ENCODE peak calls at places on chromosomes 13 and 19, in eight cellular contexts. L is A549; E is heart right ventricle; F is GM12878; Z is right lobe of liver; P is CD8-positive, alpha-beta T cell; O is PC-3; U is breast epithelium. V is an unnamed sample. For H3K4me1 and H3K9me3, the result is how much of the 10 kb centered on the place peaks cover.

GRCh38 chr19:30161770-30162169 is 210.4 kb upstream of the ZNF536 start:
- DNase-seq in O (no peak), L (no peak), P (no peak), U (no peak), Z (no peak), F (no peak), E (no peak), V (no peak)

GRCh38 chr19:32459199-32459865 is 53.8 kb downstream of the DPY19L3 start:
- DNase-seq in F (no peak), L (no peak), U (no peak), O (no peak), Z (no peak), E (no peak), P (no peak), V (no peak)

GRCh38 chr13:32001392-32001768 is 30.2 kb upstream of the FRY start:
- DNase-seq in P (no peak), E (peak), F (no peak), O (peak), Z (no peak), U (no peak), L (peak), V (peak)

GRCh38 chr13:89763011-89763410 is 1584.5 kb upstream of the MIR17HG start:
- DNase-seq in F (no peak), P (no peak), L (no peak), U (no peak), E (no peak), Z (no peak), O (peak), V (no peak)

GRCh38 chr19:31235806-31236205 is 113.4 kb downstream of the TSHZ3 start:
- DNase-seq in L (no peak), E (no peak), O (peak), U (no peak), P (no peak), F (no peak), Z (no peak), V (no peak)

GRCh38 chr13:84821261-84821660 is 939.0 kb upstream of the SLITRK1 start:
- DNase-seq in Z (no peak), L (no peak), U (no peak), E (no peak), P (no peak), O (no peak), F (no peak), V (no peak)

GRCh38 chr19:40457048-40457447 is 8.5 kb downstream of the BLVRB start:
- DNase-seq in P (no peak), Z (no peak), U (no peak), F (no peak), L (no peak), O (no peak), E (no peak), V (no peak)

GRCh38 chr13:110649551-110649950 is 34.2 kb downstream of the NAXD start:
- DNase-seq in L (no peak), F (no peak), Z (no peak), E (no peak), O (no peak), U (no peak), P (no peak), V (no peak)

GRCh38 chr19:7679017-7679720 is 1.5 kb upstream of the TRAPPC5 start:
- DNase-seq in E (no peak), O (peak), Z (peak), U (no peak), P (peak), F (no peak), L (no peak), V (no peak)

GRCh38 chr19:49409441-49410029 is 13.7 kb downstream of the PTH2 start:
- DNase-seq in O (no peak), F (peak), P (no peak), Z (no peak), L (no peak), U (no peak), E (no peak), V (no peak)

GRCh38 chr13:67410645-67411044 is 180.5 kb upstream of the PCDH9 start:
- DNase-seq in Z (no peak), P (no peak), L (no peak), F (no peak), O (no peak), E (no peak), U (no peak), V (peak)

GRCh38 chr13:93529961-93530360 is 303.4 kb downstream of the GPC6 start:
- DNase-seq in F (no peak), P (no peak), Z (no peak), O (no peak), E (no peak), L (no peak), U (no peak), V (no peak)

GRCh38 chr19:55304980-55305379 is 20.2 kb downstream of the TMEM150B start:
- DNase-seq in Z (no peak), E (no peak), P (no peak), F (no peak), O (no peak), L (no peak), U (no peak), V (no peak)

GRCh38 chr13:83796364-83796763 is 85.9 kb downstream of the SLITRK1 start:
- DNase-seq in F (no peak), L (no peak), U (no peak), P (no peak), O (no peak), Z (no peak), E (no peak), V (no peak)

GRCh38 chr13:19767966-19768365 is 14.8 kb downstream of the PSPC1 start:
- DNase-seq in F (no peak), O (no peak), P (no peak), Z (no peak), U (no peak), E (no peak), L (no peak), V (no peak)

GRCh38 chr19:41175825-41176734 is 16.9 kb upstream of the CYP2S1 start:
- DNase-seq in F (no peak), P (peak), O (peak), Z (peak), L (peak), U (peak), E (no peak), V (peak)

GRCh38 chr19:8096071-8096470 is 43.5 kb downstream of the CCL25 start:
- DNase-seq in L (no peak), O (peak), P (no peak), F (no peak), E (no peak), U (no peak), Z (no peak), V (no peak)

GRCh38 chr13:36313047-36313969 is 15.7 kb upstream of the CCDC169 start:
- DNase-seq in F (no peak), O (peak), Z (no peak), P (no peak), E (no peak), L (no peak), U (no peak), V (no peak)

GRCh38 chr13:96837809-96838208 is 156.5 kb downstream of the OXGR1 start:
- DNase-seq in P (no peak), U (no peak), E (no peak), Z (no peak), L (no peak), F (no peak), O (no peak), V (no peak)

GRCh38 chr13:113551081-113552000 is 33.2 kb upstream of the TFDP1 start:
- DNase-seq in U (peak), F (no peak), O (no peak), L (no peak), P (no peak), Z (no peak), E (no peak), V (no peak)

GRCh38 chr13:76822691-76823267 is 63.4 kb downstream of the KCTD12 start:
- DNase-seq in P (no peak), L (no peak), F (no peak), U (no peak), O (peak), Z (no peak), E (no peak), V (no peak)

GRCh38 chr19:29510701-29511265 is 15.0 kb upstream of the VSTM2B start:
- DNase-seq in P (no peak), Z (no peak), U (no peak), L (no peak), E (no peak), O (no peak), F (no peak), V (peak)

GRCh38 chr13:110250258-110250891 is 56.6 kb downstream of the COL4A1 start:
- DNase-seq in L (no peak), O (peak), P (no peak), F (no peak), U (no peak), Z (no peak), E (peak), V (no peak)

GRCh38 chr19:19459707-19460251 is 54.3 kb downstream of the GATAD2A start:
- DNase-seq in L (no peak), U (no peak), Z (peak), P (peak), E (no peak), F (no peak), O (peak), V (no peak)

GRCh38 chr19:49287141-49287540 is 37.9 kb downstream of the SLC6A16 start:
- DNase-seq in L (no peak), F (no peak), Z (no peak), E (no peak), P (no peak), O (no peak), U (no peak), V (no peak)

GRCh38 chr19:33365676-33366075 is 7.8 kb upstream of the CEBPG start:
- DNase-seq in Z (no peak), E (no peak), F (no peak), U (no peak), O (no peak), L (no peak), P (no peak), V (no peak)

GRCh38 chr19:31113250-31113685 is 236.0 kb downstream of the TSHZ3 start:
- DNase-seq in Z (no peak), O (peak), P (no peak), L (no peak), U (no peak), E (no peak), F (no peak), V (no peak)

GRCh38 chr13:34044041-34044440 is 226.1 kb downstream of the RFC3 start:
- DNase-seq in O (peak), E (no peak), U (peak), Z (no peak), P (no peak), L (no peak), F (no peak), V (no peak)

GRCh38 chr13:49097374-49097773 is 121.7 kb downstream of the FNDC3A start:
- DNase-seq in F (no peak), L (no peak), P (no peak), E (no peak), Z (no peak), O (peak), U (peak), V (no peak)

GRCh38 chr13:30766957-30767603 is 31.7 kb downstream of the ALOX5AP start:
- DNase-seq in U (no peak), F (peak), O (no peak), E (no peak), P (no peak), L (no peak), Z (no peak), V (no peak)

GRCh38 chr13:87444135-87444534 is 227.0 kb upstream of the SLITRK5 start:
- DNase-seq in Z (no peak), F (no peak), U (no peak), P (no peak), L (no peak), E (no peak), O (no peak), V (no peak)

GRCh38 chr19:41927810-41928192 is 448 bp downstream of the ERFL start:
- DNase-seq in E (no peak), F (no peak), L (no peak), U (no peak), Z (no peak), O (no peak), P (no peak), V (peak)

GRCh38 chr13:40342461-40342860 is 324.0 kb downstream of the FOXO1 start:
- DNase-seq in F (no peak), Z (no peak), P (no peak), O (no peak), U (no peak), E (no peak), L (no peak), V (no peak)

GRCh38 chr13:113742000-113742441 is 17.0 kb upstream of the TMEM255B start:
- DNase-seq in L (no peak), E (no peak), P (peak), F (no peak), Z (peak), U (no peak), O (peak), V (peak)

GRCh38 chr19:42199440-42200115 is 17.9 kb downstream of the DEDD2 start:
- DNase-seq in Z (peak), E (peak), P (no peak), F (peak), O (no peak), U (no peak), L (no peak), V (no peak)

GRCh38 chr13:84686458-84686857 is 804.2 kb upstream of the SLITRK1 start:
- DNase-seq in L (no peak), O (no peak), U (no peak), P (no peak), E (no peak), F (no peak), Z (no peak), V (no peak)

GRCh38 chr13:109918179-109918651 is 131.8 kb upstream of the IRS2 start:
- DNase-seq in O (no peak), P (no peak), Z (no peak), F (no peak), U (no peak), L (no peak), E (no peak), V (peak)

DNA sequence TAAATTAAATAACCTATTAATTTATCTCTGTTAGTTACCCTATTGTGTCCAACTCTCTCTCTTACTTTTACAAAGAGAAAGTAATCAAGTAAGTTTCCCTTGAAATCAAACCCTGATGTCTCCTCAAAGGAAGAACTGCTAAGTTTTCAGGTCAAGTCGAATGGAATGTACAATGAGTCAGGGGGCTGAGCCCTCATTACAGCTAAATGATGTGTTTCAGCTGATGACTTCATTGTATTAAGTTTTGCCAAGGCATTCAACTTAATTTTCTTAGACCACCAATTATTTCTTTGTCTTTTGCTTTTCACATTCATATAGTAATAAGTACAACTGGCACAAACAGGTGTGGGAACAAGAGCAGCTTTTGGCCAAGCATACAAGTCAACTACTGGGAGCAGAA is 54.7 kb upstream of the DCT start:
- DNase-seq in O (no peak), U (no peak), L (no peak), P (no peak), F (no peak), E (no peak), Z (no peak), V (no peak)
- H3K4me1 ChIP-seq in O (under half), U (under half), L (under half), P (under half), F (under half), E (under half), Z (under half), V (under half)

DNA sequence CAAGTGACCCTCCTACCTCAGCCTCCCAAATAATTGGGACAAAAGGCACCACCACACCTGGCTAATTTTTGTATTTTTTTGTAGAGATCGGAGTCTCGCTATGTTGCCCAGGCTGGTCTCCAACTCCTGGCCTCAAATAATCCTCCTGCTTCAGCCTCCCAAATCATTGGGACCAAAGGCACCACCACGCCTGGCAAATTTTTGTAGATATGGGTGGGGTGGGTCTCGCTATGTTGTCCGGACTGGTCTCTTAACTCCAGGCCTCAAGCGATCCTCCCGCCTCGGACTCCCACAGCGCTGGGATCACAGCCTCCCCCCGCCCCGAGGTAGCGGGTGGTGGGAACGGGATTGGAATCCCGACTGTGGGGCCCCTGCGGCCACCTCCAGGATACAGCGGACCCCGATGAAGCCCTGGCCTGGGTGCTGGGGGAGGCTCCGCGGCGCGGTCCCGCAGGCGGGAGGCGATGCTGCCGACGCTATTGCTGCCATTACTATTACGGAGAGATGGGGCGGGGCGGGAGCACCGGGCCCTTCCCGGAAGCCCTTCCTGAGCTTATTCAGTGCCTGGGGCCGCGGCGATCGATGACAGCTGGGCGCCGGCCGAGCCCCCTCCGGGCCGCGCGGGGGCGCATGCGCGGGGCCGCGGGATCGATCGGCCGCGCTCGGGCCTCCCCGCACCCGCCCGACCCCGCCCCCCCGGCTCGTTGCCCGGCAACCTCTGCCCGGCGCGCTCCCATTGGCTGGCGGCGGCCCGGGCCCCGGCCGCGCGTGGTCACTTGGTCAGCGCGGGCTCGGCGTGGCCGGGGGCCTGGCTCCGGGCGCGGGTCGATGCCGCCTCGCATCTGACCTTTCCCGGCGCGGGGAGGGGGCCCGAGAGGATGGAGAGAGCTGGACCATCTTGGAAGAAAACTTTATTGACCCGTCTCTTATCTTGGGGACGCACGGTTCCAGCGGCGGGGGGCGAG is 27.9 kb upstream of the ONECUT3 start:
- DNase-seq in Z (peak), O (peak), L (peak), E (peak), U (no peak), P (peak), F (no peak), V (peak)
- H3K4me3 ChIP-seq in Z (peak), O (peak), L (peak), E (peak), U (peak), P (peak), F (no peak), V (peak)

GRCh38 chr13:71524245-71525002 is 342.6 kb downstream of the DACH1 start:
- DNase-seq in O (no peak), L (no peak), Z (no peak), P (no peak), E (no peak), U (no peak), F (no peak), V (no peak)

GRCh38 chr13:71525004-71525403 is 342.0 kb downstream of the DACH1 start:
- DNase-seq in L (no peak), P (no peak), F (no peak), E (no peak), O (no peak), U (no peak), Z (no peak), V (no peak)

DNA sequence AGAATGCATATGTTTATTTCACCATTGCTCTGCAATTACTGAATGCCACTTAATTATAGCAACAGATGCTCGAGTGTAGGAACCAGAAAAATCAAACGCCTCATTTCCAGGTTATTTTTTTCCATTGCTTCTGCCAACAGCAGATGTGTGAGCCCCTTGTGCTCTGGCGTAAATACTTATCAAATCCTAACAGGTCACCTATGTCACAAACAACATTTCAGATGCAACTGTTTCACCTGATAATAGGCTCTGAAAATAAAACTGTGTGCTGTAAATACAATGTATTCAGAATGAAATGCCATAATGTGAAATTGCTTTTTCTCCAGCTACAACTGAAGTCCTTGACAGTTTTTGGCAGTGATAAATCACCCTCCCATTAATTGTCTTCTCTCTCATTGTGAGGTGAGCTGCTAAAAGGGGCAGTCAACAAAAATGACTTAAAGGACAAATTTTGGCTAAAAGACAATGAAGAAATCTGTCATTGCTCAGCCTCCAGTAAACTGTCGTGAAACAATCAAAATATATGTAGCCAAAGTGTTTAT is 344.0 kb downstream of the DACH1 start:
- DNase-seq in L (no peak), E (no peak), O (no peak), F (no peak), Z (no peak), U (no peak), P (no peak), V (no peak)
- H3K9me3 ChIP-seq in L (under half), E (under half), O (under half), F (under half), Z (under half), U (under half), P (under half), V (under half)

GRCh38 chr13:25977216-25977615 is 74.6 kb downstream of the SHISA2 start:
- DNase-seq in Z (no peak), L (no peak), E (no peak), O (no peak), P (no peak), U (no peak), F (no peak), V (peak)

GRCh38 chr13:25973576-25973975 is 78.2 kb downstream of the SHISA2 start:
- DNase-seq in E (no peak), L (no peak), O (no peak), P (no peak), Z (no peak), F (no peak), U (no peak), V (no peak)

GRCh38 chr13:25971077-25971476 is 80.7 kb downstream of the SHISA2 start:
- DNase-seq in Z (no peak), P (no peak), U (no peak), F (no peak), L (no peak), E (no peak), O (no peak), V (peak)

GRCh38 chr13:25971499-25972145 is 80.2 kb downstream of the SHISA2 start:
- DNase-seq in U (no peak), O (peak), L (no peak), F (no peak), E (no peak), P (no peak), Z (no peak), V (peak)

GRCh38 chr13:25973085-25973484 is 78.7 kb downstream of the SHISA2 start:
- DNase-seq in O (no peak), L (no peak), E (no peak), U (no peak), Z (no peak), F (no peak), P (no peak), V (peak)
- H3K4me1 ChIP-seq in O (under half), L (under half), E (under half), U (under half), Z (under half), F (under half), P (half or more), V (half or more)

V was measured in neural progenitor cell.